ENCODE peak calls at places on chromosomes 2 and 18, in five cellular contexts. P is GM23248, C is fibroblast of lung, N is IMR-90, S is H9. X is an unnamed sample. For H4K20me1 and H3K4me1, the result is how much of the 10 kb centered on the place peaks cover.

GRCh38 chr2:112833532-112833931 is 3.0 kb downstream of the IL1B start:
- DNase-seq in S (no peak), N (no peak), P (no peak), C (no peak), X (no peak)

GRCh38 chr2:226414313-226414712 is 385.3 kb downstream of the IRS1 start:
- DNase-seq in S (no peak), P (no peak), N (no peak), C (peak), X (no peak)

GRCh38 chr2:48183991-48184390 is 277.7 kb upstream of the FBXO11 start:
- DNase-seq in C (no peak), S (no peak), P (no peak), N (no peak), X (no peak)

GRCh38 chr2:237866119-237866621 is 6.7 kb downstream of the RAMP1 start:
- DNase-seq in P (peak), S (no peak), N (peak), C (peak), X (no peak)

GRCh38 chr2:164818149-164819136 is 23.2 kb downstream of the COBLL1 start:
- DNase-seq in S (no peak), C (no peak), N (no peak), P (no peak), X (no peak)

GRCh38 chr2:239366740-239367139 is 34.1 kb downstream of the HDAC4 start:
- DNase-seq in P (no peak), S (no peak), C (no peak), N (no peak), X (no peak)

GRCh38 chr2:182543746-182544525 is 117.1 kb upstream of the PDE1A start:
- DNase-seq in P (no peak), S (no peak), C (no peak), N (no peak), X (no peak)

GRCh38 chr2:188973650-188974049 is 523 bp upstream of the COL3A1 start:
- DNase-seq in N (no peak), P (peak), S (no peak), C (peak), X (no peak)

GRCh38 chr2:36555789-36556188 is 42.2 kb downstream of the FEZ2 start:
- DNase-seq in S (no peak), P (no peak), N (no peak), C (no peak), X (no peak)

GRCh38 chr2:222057249-222058073 is 241.3 kb downstream of the PAX3 start:
- DNase-seq in N (no peak), P (peak), C (peak), S (no peak), X (no peak)

GRCh38 chr18:25351280-25351772 is 640 bp downstream of the ZNF521 start:
- DNase-seq in P (peak), N (peak), C (peak), S (no peak), X (no peak)

GRCh38 chr18:21167641-21168372 is 56.2 kb upstream of the ROCK1 start:
- DNase-seq in S (peak), C (no peak), N (no peak), P (no peak), X (no peak)

GRCh38 chr2:72630767-72631166 is 195.1 kb downstream of the EXOC6B start:
- DNase-seq in S (no peak), C (peak), P (peak), N (peak), X (no peak)

GRCh38 chr18:59650266-59650820 is 46.9 kb downstream of the CCBE1 start:
- DNase-seq in C (no peak), N (peak), P (no peak), S (no peak), X (no peak)

GRCh38 chr2:212227755-212228154 is 310.8 kb downstream of the ERBB4 start:
- DNase-seq in N (peak), C (peak), P (peak), S (no peak), X (no peak)

GRCh38 chr2:85324639-85325465 is 2.9 kb downstream of the TGOLN2 start:
- DNase-seq in C (peak), N (peak), S (no peak), P (peak), X (no peak)

GRCh38 chr2:216287251-216287650 is 85.0 kb downstream of the MARCHF4 start:
- DNase-seq in S (no peak), P (peak), N (no peak), C (no peak), X (no peak)

GRCh38 chr2:27715318-27716165 is 51.9 kb downstream of the SLC4A1AP start:
- DNase-seq in N (peak), C (peak), P (peak), S (no peak), X (peak)

GRCh38 chr2:29481313-29481712 is 366.1 kb downstream of the CLIP4 start:
- DNase-seq in S (no peak), P (no peak), C (no peak), N (no peak), X (no peak)

GRCh38 chr2:208373460-208374089 is 33.0 kb upstream of the PTH2R start:
- DNase-seq in P (peak), N (peak), C (peak), S (peak), X (peak)

GRCh38 chr2:53508667-53509066 is 258.9 kb upstream of the CHAC2 start:
- DNase-seq in P (peak), C (no peak), N (peak), S (no peak), X (no peak)

GRCh38 chr2:212228651-212229253 is 309.9 kb downstream of the ERBB4 start:
- DNase-seq in C (peak), S (no peak), P (peak), N (peak), X (no peak)

GRCh38 chr2:209663149-209663548 is 108.5 kb upstream of the UNC80 start:
- DNase-seq in S (no peak), C (peak), N (peak), P (peak), X (no peak)

GRCh38 chr18:63169853-63170252 is 149.7 kb downstream of the BCL2 start:
- DNase-seq in N (no peak), C (no peak), P (peak), S (no peak), X (no peak)

GRCh38 chr2:15302154-15302553 is 259.0 kb downstream of the NBAS start:
- DNase-seq in P (peak), C (peak), S (no peak), N (peak), X (no peak)

GRCh38 chr2:173719471-173719870 is 245.7 kb downstream of the SP3 start:
- DNase-seq in C (no peak), P (no peak), N (no peak), S (no peak), X (no peak)

GRCh38 chr2:163182764-163183354 is 344.3 kb upstream of the KCNH7 start:
- DNase-seq in C (peak), N (peak), P (peak), S (no peak), X (no peak)

GRCh38 chr2:238974510-238975166 is 126.8 kb downstream of the TWIST2 start:
- DNase-seq in S (peak), P (peak), N (peak), C (peak), X (no peak)

GRCh38 chr2:95291222-95291621 is 5.9 kb upstream of the KCNIP3 start:
- DNase-seq in C (no peak), N (no peak), P (no peak), S (no peak), X (no peak)

GRCh38 chr2:183093857-183094657 is 15.5 kb downstream of the DUSP19 start:
- DNase-seq in S (no peak), P (peak), C (peak), N (peak), X (no peak)

GRCh38 chr2:9310827-9311226 is 104.2 kb downstream of the ASAP2 start:
- DNase-seq in S (no peak), P (peak), N (no peak), C (no peak), X (no peak)

GRCh38 chr2:215269397-215270117 is 42.3 kb upstream of the ATIC start:
- DNase-seq in P (peak), S (peak), N (peak), C (peak), X (peak)

DNA sequence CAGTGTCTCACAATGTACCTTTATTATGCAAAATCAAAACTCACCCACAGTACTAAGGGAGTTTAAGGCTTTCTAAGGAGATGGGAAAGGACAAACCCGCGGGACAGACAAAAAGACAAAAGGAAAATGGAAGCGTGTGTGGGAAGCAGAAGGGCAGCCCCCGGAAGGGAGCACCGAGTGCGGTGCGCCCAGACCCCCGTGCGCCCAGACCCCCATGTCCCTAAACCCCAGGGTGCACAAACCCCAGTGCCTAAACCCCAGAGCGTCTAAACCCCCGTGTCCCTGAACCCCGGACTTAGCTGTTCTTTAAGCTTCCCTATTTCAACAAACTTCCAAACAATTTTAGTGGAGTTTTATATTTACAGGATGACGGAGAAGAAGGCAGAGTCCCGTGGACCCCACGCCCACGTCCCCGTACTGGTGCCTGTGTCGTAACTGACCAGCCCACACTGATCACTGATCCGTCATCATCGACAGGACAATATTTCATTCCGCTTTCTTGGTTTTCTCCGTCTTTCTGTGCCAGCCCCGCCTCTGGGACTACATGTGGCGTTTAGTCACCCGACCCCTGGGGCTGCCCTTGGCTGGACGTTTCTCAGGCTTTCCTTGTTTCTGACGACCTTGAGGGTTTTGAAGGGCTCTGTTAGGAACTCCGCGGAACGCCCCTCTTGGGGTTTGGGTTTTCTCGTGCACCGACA is 76.9 kb downstream of the RTP5 start:
- DNase-seq in N (no peak), P (no peak), C (no peak), S (no peak), X (no peak)
- H4K20me1 ChIP-seq in N (under half), P (under half), C (under half), S (under half), X (half or more)

GRCh38 chr18:13680612-13681011 is 45.7 kb downstream of the FAM210A start:
- DNase-seq in P (no peak), S (peak), N (no peak), C (no peak), X (no peak)
- H3K4me1 ChIP-seq in P (under half), S (under half), N (under half), C (under half), X (under half)

GRCh38 chr2:134136702-134137101 is 117.2 kb upstream of the MGAT5 start:
- DNase-seq in S (no peak), P (no peak), C (no peak), N (no peak), X (no peak)

GRCh38 chr2:134133622-134134312 is 120.1 kb upstream of the MGAT5 start:
- DNase-seq in S (no peak), N (no peak), C (no peak), P (no peak), X (no peak)

GRCh38 chr2:134134313-134134706 is 119.6 kb upstream of the MGAT5 start:
- DNase-seq in S (no peak), N (no peak), P (no peak), C (no peak), X (no peak)

GRCh38 chr2:134135793-134136192 is 118.1 kb upstream of the MGAT5 start:
- DNase-seq in N (no peak), P (no peak), S (no peak), C (no peak), X (no peak)

GRCh38 chr2:134134827-134135226 is 119.0 kb upstream of the MGAT5 start:
- DNase-seq in N (no peak), P (no peak), C (no peak), S (no peak), X (no peak)
- H4K20me1 ChIP-seq in N (half or more), P (under half), C (under half), S (under half), X (half or more)

GRCh38 chr2:39403311-39403710 is 33.8 kb downstream of the MAP4K3 start:
- DNase-seq in N (peak), C (no peak), S (no peak), P (no peak), X (no peak)
- H3K4me1 ChIP-seq in N (under half), C (under half), S (under half), P (under half), X (under half)

DNA sequence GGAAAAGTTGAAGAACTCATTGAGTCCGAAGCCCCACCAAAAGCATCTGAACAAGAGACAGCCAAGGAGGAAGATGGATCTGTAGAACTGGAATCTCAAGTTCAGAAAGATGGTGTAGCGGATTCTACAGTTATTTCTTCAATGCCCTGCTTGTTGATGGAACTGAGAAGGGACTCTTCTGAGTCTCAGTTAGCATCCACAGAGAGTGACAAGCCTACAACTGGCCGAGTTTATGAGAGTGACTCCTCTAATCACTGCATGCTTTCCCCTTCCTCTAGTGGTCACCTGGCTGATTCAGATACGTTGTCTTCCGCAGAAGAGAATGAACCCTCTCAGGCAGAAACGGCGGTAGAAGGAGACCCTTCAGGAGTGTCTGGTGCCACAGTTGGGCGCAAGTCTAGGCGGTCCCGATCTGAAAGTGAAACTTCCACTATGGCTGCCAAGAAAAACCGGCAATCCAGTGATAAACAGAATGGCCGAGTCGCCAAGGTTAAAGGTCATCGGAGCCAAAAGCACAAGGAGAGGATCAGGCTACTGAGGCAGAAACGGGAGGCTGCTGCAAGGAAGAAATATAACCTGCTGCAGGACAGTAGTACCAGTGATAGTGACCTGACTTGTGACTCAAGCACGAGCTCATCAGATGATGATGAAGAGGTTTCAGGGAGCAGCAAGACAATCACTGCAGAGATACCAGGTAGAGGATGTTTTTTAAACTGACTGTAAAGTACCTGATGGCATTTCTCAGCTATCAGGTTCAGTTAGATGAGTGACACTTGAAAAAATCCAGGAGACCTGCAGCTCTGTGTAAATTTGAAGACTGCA is 111.9 kb downstream of the HAUS1 start:
- DNase-seq in N (no peak), S (no peak), C (no peak), P (no peak), X (no peak)
- H4K20me1 ChIP-seq in N (under half), S (under half), C (under half), P (under half), X (under half)

DNA sequence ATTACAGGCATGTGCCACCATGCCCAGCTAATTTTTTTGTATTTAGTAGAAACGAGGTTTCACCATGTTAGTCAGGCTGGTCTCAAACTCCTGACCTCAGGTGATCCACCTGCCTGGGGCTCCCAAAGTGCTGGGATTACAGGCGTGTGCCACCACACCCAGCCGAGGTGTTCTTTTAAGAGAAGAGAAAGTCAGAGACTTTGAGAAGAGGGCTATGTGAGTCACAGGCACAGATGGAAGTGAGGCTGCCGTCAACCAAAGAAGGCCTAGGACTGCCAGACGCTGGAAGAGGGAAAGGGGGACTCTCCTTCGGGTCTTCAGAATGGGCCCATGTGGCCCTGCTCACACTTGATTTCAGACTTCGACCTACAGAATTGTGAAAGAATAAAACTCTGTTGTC is 67.2 kb upstream of the SH3BP4 start:
- DNase-seq in C (no peak), N (no peak), S (no peak), P (no peak), X (no peak)
- H3K4me1 ChIP-seq in C (under half), N (under half), S (under half), P (under half), X (under half)

GRCh38 chr18:71114550-71115210 is 825.8 kb downstream of the SOCS6 start:
- DNase-seq in P (no peak), S (no peak), N (no peak), C (no peak), X (no peak)

GRCh38 chr18:71116535-71116934 is 827.7 kb downstream of the SOCS6 start:
- DNase-seq in S (no peak), C (no peak), P (no peak), N (no peak), X (no peak)

GRCh38 chr18:71115261-71115660 is 826.4 kb downstream of the SOCS6 start:
- DNase-seq in N (no peak), S (no peak), C (no peak), P (no peak), X (no peak)
- H4K20me1 ChIP-seq in N (under half), S (under half), C (under half), P (under half), X (under half)

DNA sequence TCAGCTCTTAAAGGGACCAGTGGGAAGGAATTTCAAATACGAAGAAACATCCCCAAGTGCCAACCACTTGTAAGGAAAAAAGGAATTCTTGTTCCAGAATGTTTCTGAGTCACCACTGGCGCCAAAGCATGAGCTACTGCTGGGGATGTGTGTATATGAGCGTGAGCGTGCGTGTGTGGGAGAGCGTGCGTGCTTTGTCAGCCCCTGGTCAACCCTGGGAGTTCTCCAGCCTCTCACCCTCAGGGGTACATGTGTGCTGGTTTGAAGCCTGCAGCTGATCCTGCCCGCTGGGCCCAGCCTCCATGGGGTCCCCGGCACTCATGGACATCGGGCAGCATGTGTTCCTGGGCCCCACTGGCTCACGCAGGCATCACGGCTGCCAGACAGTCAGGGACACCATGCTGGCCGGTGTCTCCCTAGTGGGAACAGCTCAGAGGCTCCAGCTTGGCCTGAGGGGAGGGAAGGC is 17.1 kb downstream of the HS6ST1 start:
- DNase-seq in C (peak), S (no peak), N (peak), P (peak), X (no peak)
- H3K4me1 ChIP-seq in C (under half), S (under half), N (half or more), P (under half), X (under half)

X was measured in DND-41.